ENCODE peak calls at places on chromosome 22, in four cellular contexts. X is foreskin melanocyte, T is astrocyte of the cerebellum, V is H7. P is an unnamed sample.

GRCh38 chr22:40443675-40444482 is 73.5 kb downstream of the SGSM3 start:
- DNase-seq in X (no peak), T (no peak), V (no peak), P (no peak)

GRCh38 chr22:26038365-26038764 is 130.9 kb upstream of the SEZ6L start:
- DNase-seq in X (no peak), T (no peak), V (no peak), P (no peak)

GRCh38 chr22:48547971-48548370 is 1279.7 kb downstream of the BRD1 start:
- DNase-seq in X (no peak), T (no peak), V (no peak), P (no peak)

GRCh38 chr22:35425971-35426800 is 26.2 kb downstream of the MCM5 start:
- DNase-seq in X (no peak), T (peak), V (peak), P (peak)

GRCh38 chr22:19799322-19800190 is 39.0 kb downstream of the TBX1 start:
- DNase-seq in X (no peak), T (peak), V (no peak), P (peak)

GRCh38 chr22:31489632-31490495 is at the start of gene EIF4ENIF1:
- DNase-seq in X (peak), T (peak), V (peak), P (peak)

GRCh38 chr22:46758867-46759290 is 3.6 kb upstream of the TBC1D22A start:
- DNase-seq in X (peak), T (no peak), V (peak), P (no peak)

GRCh38 chr22:23754980-23755636 is 883 bp upstream of the VPREB3 start:
- DNase-seq in X (no peak), T (no peak), V (no peak), P (no peak)

GRCh38 chr22:44354288-44354687 is 41.5 kb upstream of the SHISAL1 start:
- DNase-seq in X (no peak), T (no peak), V (no peak), P (no peak)

GRCh38 chr22:44574057-44574456 is 76.0 kb upstream of the RTL6 start:
- DNase-seq in X (peak), T (no peak), V (no peak), P (no peak)

GRCh38 chr22:27537481-27537891 is 264.1 kb downstream of the MN1 start:
- DNase-seq in X (no peak), T (no peak), V (no peak), P (no peak)

GRCh38 chr22:27588273-27588672 is 213.3 kb downstream of the MN1 start:
- DNase-seq in X (no peak), T (no peak), V (no peak), P (no peak)

GRCh38 chr22:41286639-41287091 is 678 bp upstream of the RANGAP1 start:
- DNase-seq in X (no peak), T (no peak), V (peak), P (no peak)

GRCh38 chr22:46588279-46589140 is 31.7 kb upstream of the GRAMD4 start:
- DNase-seq in X (no peak), T (no peak), V (peak), P (no peak)

GRCh38 chr22:50257451-50258360 is 3.8 kb downstream of the MAPK12 start:
- DNase-seq in X (no peak), T (no peak), V (no peak), P (no peak)

GRCh38 chr22:47434336-47435203 is 672.1 kb downstream of the TBC1D22A start:
- DNase-seq in X (no peak), T (no peak), V (no peak), P (no peak)

GRCh38 chr22:44018594-44018993 is 5.5 kb upstream of the PARVB start:
- DNase-seq in X (no peak), T (no peak), V (no peak), P (no peak)

GRCh38 chr22:46514592-46515207 is 22.7 kb downstream of the CELSR1 start:
- DNase-seq in X (no peak), T (no peak), V (peak), P (no peak)